ENCODE peak calls at places on chromosomes 11 and 22, in eight cellular contexts. X, Q, V, Z, I, B, F and H are unnamed samples. For H3K4me1, the result is how much of the 10 kb centered on the place peaks cover.

GRCh38 chr11:126079640-126080205 is 17.1 kb upstream of the CDON start:
- DNase-seq in X (peak), Q (no peak), V (no peak), Z (no peak), I (no peak), B (no peak), F (no peak), H (no peak)

GRCh38 chr11:116580828-116581227 is 192.0 kb downstream of the BUD13 start:
- DNase-seq in X (peak), Q (no peak), V (no peak), Z (peak), I (no peak), B (no peak), F (peak), H (no peak)

GRCh38 chr11:43212279-43212678 is 99.5 kb upstream of the API5 start:
- DNase-seq in X (peak), Q (no peak), V (no peak), Z (no peak), I (no peak), B (no peak), F (no peak), H (no peak)

GRCh38 chr11:112085822-112086421 is 634 bp downstream of the TIMM8B start:
- DNase-seq in X (no peak), Q (peak), V (peak), Z (peak), I (no peak), B (no peak), F (peak), H (peak)

GRCh38 chr11:6747097-6747662 is 24.6 kb downstream of the OR2AG2 start:
- DNase-seq in X (no peak), Q (no peak), V (no peak), Z (no peak), I (no peak), B (no peak), F (no peak), H (no peak)

GRCh38 chr22:42078469-42079318 is 806 bp upstream of the SMDT1 start:
- DNase-seq in X (no peak), Q (peak), V (no peak), Z (no peak), I (peak), B (peak), F (no peak), H (no peak)

GRCh38 chr11:32266611-32267010 is 168.7 kb downstream of the WT1 start:
- DNase-seq in X (no peak), Q (no peak), V (no peak), Z (no peak), I (no peak), B (no peak), F (no peak), H (no peak)

GRCh38 chr22:47398921-47399790 is 636.7 kb downstream of the TBC1D22A start:
- DNase-seq in X (no peak), Q (no peak), V (no peak), Z (no peak), I (no peak), B (no peak), F (peak), H (no peak)

GRCh38 chr11:65770951-65771567 is 9.7 kb downstream of the AP5B1 start:
- DNase-seq in X (no peak), Q (no peak), V (no peak), Z (no peak), I (no peak), B (no peak), F (no peak), H (no peak)

GRCh38 chr11:43282607-43283440 is 29.0 kb upstream of the API5 start:
- DNase-seq in X (peak), Q (no peak), V (peak), Z (peak), I (peak), B (peak), F (peak), H (no peak)

GRCh38 chr11:64250875-64251721 is at the start of gene PLCB3:
- DNase-seq in X (peak), Q (no peak), V (peak), Z (peak), I (peak), B (peak), F (peak), H (peak)

GRCh38 chr11:118310271-118310670 is 5.7 kb downstream of the CD3E start:
- DNase-seq in X (no peak), Q (no peak), V (no peak), Z (no peak), I (no peak), B (no peak), F (no peak), H (no peak)

GRCh38 chr11:121347805-121348204 is 55.2 kb downstream of the SC5D start:
- DNase-seq in X (no peak), Q (no peak), V (no peak), Z (no peak), I (no peak), B (no peak), F (no peak), H (no peak)

GRCh38 chr11:119482561-119483001 is 59.6 kb upstream of the THY1 start:
- DNase-seq in X (no peak), Q (no peak), V (no peak), Z (no peak), I (peak), B (no peak), F (peak), H (no peak)

GRCh38 chr11:65111159-65111536 is 524 bp upstream of the TM7SF2 start:
- DNase-seq in X (no peak), Q (no peak), V (no peak), Z (no peak), I (peak), B (no peak), F (no peak), H (no peak)

GRCh38 chr22:29080061-29080975 is 7.5 kb downstream of the KREMEN1 start:
- DNase-seq in X (no peak), Q (peak), V (peak), Z (no peak), I (no peak), B (no peak), F (no peak), H (no peak)

GRCh38 chr11:8638300-8638699 is 44.2 kb downstream of the TRIM66 start:
- DNase-seq in X (no peak), Q (no peak), V (no peak), Z (no peak), I (no peak), B (no peak), F (no peak), H (no peak)

GRCh38 chr11:43567396-43567975 is 113.1 kb upstream of the HSD17B12 start:
- DNase-seq in X (peak), Q (no peak), V (no peak), Z (peak), I (no peak), B (no peak), F (no peak), H (no peak)

GRCh38 chr11:24253237-24253760 is 243.6 kb upstream of the LUZP2 start:
- DNase-seq in X (no peak), Q (no peak), V (no peak), Z (no peak), I (no peak), B (no peak), F (no peak), H (no peak)

DNA sequence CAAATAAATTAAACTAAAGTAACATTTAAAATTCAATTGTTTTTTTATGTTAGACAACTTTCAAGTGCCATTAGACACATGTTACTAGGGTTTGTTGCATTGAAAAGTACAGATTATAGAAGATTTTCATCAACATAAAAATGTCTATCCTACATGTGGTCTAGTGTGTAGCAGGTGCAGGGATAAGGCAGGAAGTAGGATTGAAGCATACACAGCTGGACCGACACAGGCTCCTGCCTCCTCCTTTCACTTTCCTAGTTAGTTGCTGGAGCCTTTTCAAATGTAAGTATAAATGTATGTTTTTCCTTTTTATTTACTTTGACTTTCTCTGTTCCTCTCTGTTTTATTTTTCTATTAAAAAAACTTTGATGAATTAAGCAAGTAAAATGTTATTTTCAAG is 246.9 kb upstream of the LUZP2 start:
- DNase-seq in X (no peak), Q (no peak), V (no peak), Z (no peak), I (no peak), B (no peak), F (no peak), H (no peak)
- H3K27ac ChIP-seq in X (no peak), Q (no peak), V (no peak), Z (no peak), I (no peak), B (no peak), F (no peak), H (no peak)

DNA sequence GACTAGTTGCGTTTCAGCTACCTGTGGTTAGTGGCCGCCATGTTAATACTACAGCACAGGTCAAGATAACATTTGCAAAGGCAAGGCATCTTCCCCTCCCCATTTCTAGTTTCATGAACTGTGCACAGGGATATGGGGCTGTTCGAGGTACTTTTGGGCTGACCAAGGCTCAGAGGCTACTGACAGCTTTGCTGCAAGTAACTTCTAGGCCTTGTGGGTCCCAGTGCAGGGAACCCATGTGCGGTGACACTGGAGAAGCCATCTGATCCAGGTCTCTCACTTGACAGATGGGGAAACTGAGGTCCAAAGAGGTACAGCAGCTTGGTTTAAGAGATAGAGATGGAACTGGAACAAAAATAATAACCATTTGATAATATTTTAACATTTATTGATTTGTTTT is 13.6 kb downstream of the TIMP3 start:
- DNase-seq in X (no peak), Q (no peak), V (no peak), Z (no peak), I (no peak), B (no peak), F (no peak), H (no peak)
- H3K4me1 ChIP-seq in X (under half), Q (half or more), V (under half), Z (under half), I (under half), B (half or more), F (under half), H (under half)

GRCh38 chr11:1534171-1534570 is 37.9 kb downstream of the DUSP8 start:
- DNase-seq in X (no peak), Q (no peak), V (no peak), Z (no peak), I (no peak), B (no peak), F (no peak), H (no peak)
- H3K27ac ChIP-seq in X (no peak), Q (peak), V (no peak), Z (no peak), I (no peak), B (no peak), F (no peak), H (no peak)

DNA sequence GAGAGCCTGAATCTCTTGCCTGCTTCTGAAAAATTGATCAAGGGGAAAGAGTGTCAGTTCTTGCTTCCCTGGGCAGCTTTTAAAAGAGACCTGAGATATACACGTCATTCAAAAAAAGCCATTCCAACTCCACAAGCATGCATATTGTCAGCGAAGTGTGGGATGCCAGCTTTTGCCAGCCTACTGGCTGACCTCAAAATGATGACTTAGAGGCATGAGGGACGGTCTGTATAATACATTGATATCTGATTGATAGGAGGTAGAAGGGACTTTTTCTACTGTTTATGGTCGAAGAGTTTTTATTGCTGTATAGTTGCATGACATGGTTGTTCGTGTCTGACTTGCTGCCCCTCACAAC is 126.3 kb downstream of the MICAL2 start:
- DNase-seq in X (no peak), Q (no peak), V (no peak), Z (no peak), I (no peak), B (no peak), F (no peak), H (no peak)
- H3K4me1 ChIP-seq in X (under half), Q (under half), V (under half), Z (under half), I (under half), B (under half), F (under half), H (under half)

GRCh38 chr11:130337281-130338089 is 22.8 kb upstream of the ZBTB44 start:
- DNase-seq in X (no peak), Q (no peak), V (no peak), Z (no peak), I (no peak), B (no peak), F (no peak), H (no peak)

GRCh38 chr11:130344846-130345245 is 30.1 kb upstream of the ZBTB44 start:
- DNase-seq in X (no peak), Q (no peak), V (no peak), Z (no peak), I (no peak), B (no peak), F (no peak), H (no peak)

GRCh38 chr11:130338667-130339066 is 23.9 kb upstream of the ZBTB44 start:
- DNase-seq in X (no peak), Q (no peak), V (no peak), Z (no peak), I (no peak), B (no peak), F (no peak), H (no peak)

GRCh38 chr11:130340671-130341319 is 26.1 kb upstream of the ZBTB44 start:
- DNase-seq in X (no peak), Q (no peak), V (no peak), Z (no peak), I (no peak), B (no peak), F (no peak), H (peak)
- H3K27ac ChIP-seq in X (no peak), Q (no peak), V (no peak), Z (no peak), I (no peak), B (no peak), F (peak), H (no peak)

DNA sequence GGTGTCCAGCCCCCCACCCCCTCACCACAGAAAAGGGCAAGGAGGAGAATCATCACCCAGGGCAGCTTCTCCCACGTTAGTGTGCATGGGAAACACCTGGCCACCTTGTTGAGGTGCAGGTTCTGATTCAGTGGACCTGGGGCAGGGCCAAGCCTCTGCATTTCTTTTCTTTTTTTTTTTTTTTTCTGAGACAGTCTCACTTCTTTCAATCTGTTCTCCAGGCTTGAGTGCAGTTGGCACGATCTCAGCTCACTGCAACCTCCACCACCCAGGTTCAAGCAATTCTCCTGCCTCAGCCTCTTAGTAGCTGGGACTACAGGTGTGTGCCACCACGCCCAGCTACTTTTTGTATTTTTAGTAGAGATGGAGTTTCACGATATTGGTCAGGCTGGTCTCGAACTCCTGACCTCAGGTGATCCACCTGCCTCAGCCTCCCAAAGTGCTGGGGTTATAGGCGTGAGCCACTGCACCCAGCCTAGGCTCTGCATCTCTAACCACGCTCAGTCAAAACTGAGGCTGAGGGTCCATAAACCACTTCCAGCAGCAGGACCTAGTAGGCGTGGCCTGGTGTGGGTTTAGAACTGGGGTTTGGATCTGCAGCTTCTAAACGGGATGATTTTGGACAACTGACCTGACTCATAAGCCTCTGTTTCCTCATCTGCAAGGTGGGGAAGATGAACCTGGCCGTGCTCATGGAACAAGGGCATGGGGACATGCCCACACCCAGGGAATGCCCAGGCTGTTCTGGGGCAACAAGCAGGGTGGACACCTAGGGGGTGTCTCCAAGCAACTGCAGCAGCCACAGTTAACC is 734 bp downstream of the ZP1 start:
- DNase-seq in X (no peak), Q (no peak), V (no peak), Z (no peak), I (no peak), B (peak), F (peak), H (no peak)
- H3K4me1 ChIP-seq in X (under half), Q (under half), V (under half), Z (under half), I (under half), B (under half), F (under half), H (under half)

GRCh38 chr11:46676436-46677158 is 23.8 kb downstream of the ARHGAP1 start:
- DNase-seq in X (no peak), Q (no peak), V (no peak), Z (no peak), I (no peak), B (no peak), F (peak), H (no peak)
- H3K27ac ChIP-seq in X (no peak), Q (peak), V (no peak), Z (peak), I (peak), B (peak), F (peak), H (no peak)